ENCODE peak calls at places on chromosomes 6 and 20, in seven cellular contexts. C is lower lobe of right lung, A is Panc1, D is fibroblast of lung, F is heart left ventricle, H is AG10803, L is MCF 10A. P is an unnamed sample.

GRCh38 chr20:62356948-62357667 is 10.0 kb downstream of the LAMA5 start:
- DNase-seq in H (no peak), C (no peak), A (no peak), L (peak; percentile 73), D (peak; percentile 75), F (peak; percentile 86), P (no peak)

GRCh38 chr6:24640166-24640565 is 5.8 kb downstream of the KIAA0319 start:
- DNase-seq in C (no peak), A (no peak), L (no peak), H (no peak), F (no peak), D (no peak), P (no peak)

GRCh38 chr20:49345538-49345937 is 67.7 kb upstream of the ZNFX1 start:
- DNase-seq in A (no peak), F (no peak), C (no peak), L (peak; percentile 76), H (peak; percentile 93), D (peak; percentile 85), P (no peak)

GRCh38 chr20:32451682-32452461 is 93.7 kb downstream of the ASXL1 start:
- DNase-seq in A (no peak), H (no peak), F (no peak), C (peak; percentile 43), L (no peak), D (no peak), P (no peak)

GRCh38 chr20:9363673-9364072 is 150.7 kb upstream of the LAMP5 start:
- DNase-seq in C (no peak), L (peak; percentile 69), D (no peak), F (no peak), A (no peak), H (no peak), P (no peak)

GRCh38 chr6:11773013-11773412 is 5.6 kb downstream of the ADTRP start:
- DNase-seq in L (no peak), H (no peak), F (no peak), D (no peak), C (no peak), A (no peak), P (no peak)

GRCh38 chr20:6848041-6848440 is 80.6 kb downstream of the BMP2 start:
- DNase-seq in H (no peak), F (no peak), L (no peak), C (no peak), A (no peak), D (no peak), P (no peak)

GRCh38 chr20:51562334-51563140 is 20.0 kb upstream of the NFATC2 start:
- DNase-seq in D (peak; percentile 96), C (peak; percentile 55), F (peak; percentile 91), H (peak; percentile 95), A (peak; percentile 55), L (peak; percentile 70), P (peak; percentile 71)

GRCh38 chr20:46312075-46312944 is 4.0 kb upstream of the CDH22 start:
- DNase-seq in H (no peak), L (no peak), D (no peak), A (no peak), C (no peak), F (no peak), P (peak; percentile 78)

GRCh38 chr20:41738584-41739193 is 120.5 kb upstream of the CHD6 start:
- DNase-seq in H (peak; percentile 42), L (peak; percentile 56), D (peak; percentile 15), C (peak; percentile 51), F (peak; percentile 25), A (peak; percentile 38), P (peak; percentile 70)

GRCh38 chr20:56163806-56164205 is 84.7 kb upstream of the MC3R start:
- DNase-seq in D (no peak), C (no peak), F (no peak), H (no peak), L (no peak), A (no peak), P (no peak)

GRCh38 chr6:136923116-136923953 is 1.2 kb downstream of the SLC35D3 start:
- DNase-seq in A (no peak), F (no peak), D (no peak), L (no peak), C (no peak), H (no peak), P (peak; percentile 3)

GRCh38 chr6:76555090-76555489 is 482.6 kb upstream of the IMPG1 start:
- DNase-seq in D (no peak), F (no peak), L (no peak), C (no peak), A (no peak), H (no peak), P (no peak)

GRCh38 chr20:45998761-45999160 is 9.9 kb upstream of the MMP9 start:
- DNase-seq in H (no peak), F (no peak), A (no peak), L (no peak), D (no peak), C (peak; percentile 51), P (no peak)

GRCh38 chr20:52915564-52915963 is 56.6 kb upstream of the TSHZ2 start:
- DNase-seq in A (no peak), D (no peak), F (no peak), H (no peak), L (no peak), C (no peak), P (no peak)

GRCh38 chr6:40759259-40759658 is 172.1 kb upstream of the LRFN2 start:
- DNase-seq in C (no peak), L (no peak), D (no peak), H (no peak), F (no peak), A (no peak), P (no peak)

GRCh38 chr20:58160451-58161051 is 67.9 kb downstream of the ANKRD60 start:
- DNase-seq in C (peak; percentile 29), A (no peak), H (peak; percentile 79), F (no peak), D (peak; percentile 51), L (no peak), P (no peak)

GRCh38 chr20:36228809-36229208 is 7.5 kb upstream of the AAR2 start:
- DNase-seq in F (no peak), L (no peak), C (no peak), H (no peak), A (no peak), D (no peak), P (no peak)

GRCh38 chr6:37011656-37012378 is 6.4 kb downstream of the FGD2 start:
- DNase-seq in F (no peak), A (no peak), D (peak; percentile 34), H (peak; percentile 76), L (peak; percentile 57), C (no peak), P (no peak)

GRCh38 chr6:32415521-32416019 is 8.6 kb upstream of the BTNL2 start:
- DNase-seq in C (peak; percentile 78), D (peak; percentile 62), F (peak; percentile 71), H (peak; percentile 59), L (peak; percentile 69), A (peak; percentile 64), P (peak; percentile 85)

GRCh38 chr6:47321582-47321981 is 11.9 kb upstream of the TNFRSF21 start:
- DNase-seq in A (no peak), H (no peak), F (no peak), C (no peak), D (no peak), L (no peak), P (no peak)
- TF ChIP-seq CTCF in A (no peak), H (no peak), F (no peak), C (no peak), D (no peak), L (no peak), P (no peak)

GRCh38 chr6:45419574-45420082 is 41.9 kb upstream of the SUPT3H start:
- DNase-seq in F (peak; percentile 57), H (peak; percentile 50), D (peak; percentile 64), C (peak; percentile 83), A (no peak), L (peak; percentile 68), P (peak; percentile 63)
- TF ChIP-seq CTCF in F (peak; percentile 32), H (peak; percentile 22), D (peak; percentile 43), C (peak; percentile 36), A (peak; percentile 79), L (peak; percentile 67), P (no peak)

GRCh38 chr6:157746897-157747296 is 76.1 kb upstream of the SNX9 start:
- DNase-seq in L (no peak), C (no peak), A (no peak), F (no peak), D (no peak), H (no peak), P (no peak)

GRCh38 chr6:157748839-157749571 is 74.0 kb upstream of the SNX9 start:
- DNase-seq in H (no peak), A (no peak), C (no peak), L (no peak), F (no peak), D (no peak), P (no peak)

GRCh38 chr6:157744202-157744601 is 78.8 kb upstream of the SNX9 start:
- DNase-seq in D (no peak), H (no peak), C (no peak), F (no peak), L (no peak), A (no peak), P (no peak)

GRCh38 chr6:157751547-157752200 is 71.4 kb upstream of the SNX9 start:
- DNase-seq in C (no peak), A (no peak), D (no peak), H (no peak), L (no peak), F (no peak), P (no peak)

DNA sequence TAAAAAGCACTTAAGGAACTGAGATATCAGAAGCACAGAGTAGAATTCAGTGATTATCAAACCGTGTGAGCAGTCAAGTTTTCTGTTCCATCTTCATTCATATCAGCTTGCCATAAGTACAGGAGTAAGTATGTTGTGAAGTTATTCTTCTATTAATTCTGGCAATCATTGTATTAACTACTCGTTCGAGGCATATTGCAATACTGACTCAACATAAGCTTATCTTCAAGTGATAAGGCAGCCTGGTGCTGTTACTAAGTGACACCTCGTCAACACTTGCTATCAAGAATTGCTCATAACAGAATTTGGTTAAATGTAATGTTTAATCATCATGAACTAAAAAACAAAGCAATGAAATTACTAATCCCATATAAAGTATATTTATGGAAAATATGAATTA is 75.7 kb upstream of the SNX9 start:
- DNase-seq in L (no peak), D (peak; percentile 46), H (no peak), A (no peak), F (no peak), C (no peak), P (no peak)
- TF ChIP-seq CTCF in L (no peak), D (no peak), H (no peak), A (no peak), F (no peak), C (no peak), P (no peak)

GRCh38 chr6:81853975-81854374 is 101.5 kb upstream of the TENT5A start:
- DNase-seq in F (no peak), C (no peak), L (no peak), A (no peak), D (no peak), H (no peak), P (no peak)
- TF ChIP-seq CTCF in F (no peak), C (no peak), L (no peak), A (no peak), D (no peak), H (no peak), P (no peak)